ENCODE peak calls at places on chromosomes 7 and 10, in six cellular contexts. T is transverse colon, U is upper lobe of left lung, I is heart left ventricle, H is breast epithelium, K is body of pancreas. F is an unnamed sample.
A peak's percentile ranks its signal among the peaks of the same experiment; 100 is the strongest.

GRCh38 chr10:63128443-63128842 is 4.7 kb upstream of the NRBF2 start:
- DNase-seq in K (no peak), H (no peak), U (no peak), I (no peak), T (no peak), F (no peak)

GRCh38 chr7:25495342-25495855 is 267.1 kb upstream of the NPVF start:
- DNase-seq in K (peak; percentile 7), I (peak; percentile 28), H (no peak), U (no peak), T (no peak), F (no peak)

GRCh38 chr7:127844165-127844564 is 187.1 kb downstream of the LRRC4 start:
- DNase-seq in I (no peak), K (peak; percentile 17), H (no peak), U (no peak), T (no peak), F (no peak)

GRCh38 chr10:118668228-118668952 is 72.9 kb upstream of the PRLHR start:
- DNase-seq in H (no peak), K (no peak), I (no peak), T (no peak), U (no peak), F (no peak)

GRCh38 chr7:92953657-92954056 is 117.3 kb upstream of the CDK6 start:
- DNase-seq in H (no peak), K (no peak), I (no peak), T (no peak), U (no peak), F (no peak)

GRCh38 chr10:70296406-70296899 is 12.6 kb upstream of the NPFFR1 start:
- DNase-seq in T (peak; percentile 66), I (peak; percentile 95), K (peak; percentile 95), H (peak; percentile 73), U (peak; percentile 93), F (no peak)

GRCh38 chr7:124720195-124720594 is 45.4 kb downstream of the GPR37 start:
- DNase-seq in T (no peak), H (no peak), I (no peak), K (no peak), U (no peak), F (no peak)

GRCh38 chr10:28445511-28445910 is 87.4 kb upstream of the WAC start:
- DNase-seq in K (no peak), U (no peak), T (no peak), H (no peak), I (no peak), F (no peak)

GRCh38 chr7:86574006-86574405 is 69.7 kb upstream of the GRM3 start:
- DNase-seq in H (no peak), T (no peak), K (no peak), I (no peak), U (no peak), F (no peak)

GRCh38 chr7:73704640-73705550 is 14.6 kb downstream of the STX1A start:
- DNase-seq in K (no peak), U (peak; percentile 79), I (no peak), T (no peak), H (peak; percentile 37), F (no peak)

GRCh38 chr7:137001478-137001877 is 133.0 kb downstream of the CHRM2 start:
- DNase-seq in I (no peak), H (no peak), T (no peak), U (no peak), K (no peak), F (no peak)

GRCh38 chr10:70337201-70337651 is 45.2 kb downstream of the LRRC20 start:
- DNase-seq in I (no peak), T (peak; percentile 4), U (no peak), K (no peak), H (no peak), F (no peak)

DNA sequence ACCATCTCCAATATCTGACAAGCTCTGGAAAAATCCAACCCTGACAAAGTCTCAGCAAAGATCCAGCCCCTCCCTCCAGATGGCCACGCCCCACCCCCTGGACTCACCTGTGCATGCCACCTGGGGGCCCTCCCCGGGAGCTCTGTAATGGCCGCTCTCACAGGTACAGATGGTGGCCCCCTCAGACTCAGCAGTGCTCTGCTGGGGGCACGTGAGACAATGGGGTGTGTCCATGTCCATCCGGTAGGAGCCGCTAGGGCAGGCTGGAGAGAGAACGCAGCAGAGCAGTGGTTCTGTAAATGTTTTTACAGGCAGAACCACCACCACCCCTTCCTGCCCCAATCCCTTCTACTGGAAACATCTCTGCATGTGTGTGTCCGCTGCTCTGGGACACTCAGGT is 9.5 kb downstream of the EPHA1 start:
- DNase-seq in T (no peak), U (no peak), K (no peak), I (no peak), H (no peak), F (no peak)
- TF ChIP-seq CTCF in T (no peak), U (no peak), K (no peak), I (no peak), H (no peak), F (no peak)

GRCh38 chr10:22606164-22606614 is 108.2 kb downstream of the PIP4K2A start:
- DNase-seq in K (peak; percentile 20), T (peak; percentile 56), I (no peak), U (peak; percentile 76), H (no peak), F (no peak)

GRCh38 chr10:22603581-22603980 is 110.8 kb downstream of the PIP4K2A start:
- DNase-seq in K (no peak), H (no peak), T (no peak), U (no peak), I (no peak), F (no peak)

GRCh38 chr10:22605168-22605567 is 109.2 kb downstream of the PIP4K2A start:
- DNase-seq in K (no peak), T (no peak), U (no peak), I (no peak), H (no peak), F (no peak)

GRCh38 chr10:22607261-22607660 is 107.1 kb downstream of the PIP4K2A start:
- DNase-seq in I (no peak), K (no peak), H (no peak), U (peak; percentile 46), T (no peak), F (no peak)

GRCh38 chr10:22604314-22605091 is 109.9 kb downstream of the PIP4K2A start:
- DNase-seq in U (no peak), K (no peak), I (no peak), H (no peak), T (no peak), F (no peak)
- TF ChIP-seq CTCF in U (no peak), K (no peak), I (no peak), H (no peak), T (no peak), F (no peak)

GRCh38 chr7:50782376-50783208 is at the start of gene GRB10:
- DNase-seq in U (peak; percentile 47), K (peak; percentile 71), T (no peak), H (no peak), I (peak; percentile 50), F (peak; percentile 36)
- TF ChIP-seq CTCF in U (peak; percentile 25), K (peak; percentile 27), T (no peak), H (no peak), I (no peak), F (no peak)

GRCh38 chr7:30702200-30702599 is 19.9 kb upstream of the CRHR2 start:
- DNase-seq in U (no peak), T (no peak), I (no peak), K (no peak), H (no peak), F (no peak)
- TF ChIP-seq CTCF in U (no peak), T (no peak), I (no peak), K (no peak), H (no peak), F (no peak)

GRCh38 chr10:34677132-34677531 is 138.0 kb downstream of the PARD3 start:
- DNase-seq in H (no peak), U (no peak), K (no peak), I (no peak), T (no peak), F (no peak)

GRCh38 chr10:34681933-34682332 is 133.2 kb downstream of the PARD3 start:
- DNase-seq in U (no peak), I (no peak), K (no peak), T (no peak), H (no peak), F (no peak)

GRCh38 chr10:34679177-34679576 is 135.9 kb downstream of the PARD3 start:
- DNase-seq in H (no peak), U (no peak), T (no peak), I (no peak), K (no peak), F (no peak)

GRCh38 chr10:34674169-34674568 is 140.9 kb downstream of the PARD3 start:
- DNase-seq in T (no peak), H (no peak), K (no peak), I (no peak), U (no peak), F (no peak)

DNA sequence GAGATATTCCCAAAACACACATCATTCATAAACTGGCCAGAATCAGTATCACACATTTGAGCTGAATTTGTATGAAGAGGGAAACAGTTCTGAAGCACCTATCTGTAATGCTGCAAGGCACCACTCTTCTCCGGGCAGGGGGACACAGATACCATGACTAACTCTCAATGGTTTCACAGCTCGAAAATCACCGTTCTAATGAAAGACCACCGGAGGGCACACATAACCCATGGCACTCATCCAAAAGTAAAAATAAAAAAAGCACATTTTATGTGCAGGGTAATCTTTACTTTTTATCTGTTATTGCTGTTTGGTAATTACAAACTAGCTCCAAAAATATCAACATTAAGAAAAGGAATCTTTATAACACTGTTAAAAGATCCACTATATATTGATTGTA is 137.5 kb downstream of the PARD3 start:
- DNase-seq in I (no peak), U (no peak), H (no peak), T (no peak), K (no peak), F (no peak)
- TF ChIP-seq CTCF in I (no peak), U (no peak), H (no peak), T (no peak), K (no peak), F (no peak)

DNA sequence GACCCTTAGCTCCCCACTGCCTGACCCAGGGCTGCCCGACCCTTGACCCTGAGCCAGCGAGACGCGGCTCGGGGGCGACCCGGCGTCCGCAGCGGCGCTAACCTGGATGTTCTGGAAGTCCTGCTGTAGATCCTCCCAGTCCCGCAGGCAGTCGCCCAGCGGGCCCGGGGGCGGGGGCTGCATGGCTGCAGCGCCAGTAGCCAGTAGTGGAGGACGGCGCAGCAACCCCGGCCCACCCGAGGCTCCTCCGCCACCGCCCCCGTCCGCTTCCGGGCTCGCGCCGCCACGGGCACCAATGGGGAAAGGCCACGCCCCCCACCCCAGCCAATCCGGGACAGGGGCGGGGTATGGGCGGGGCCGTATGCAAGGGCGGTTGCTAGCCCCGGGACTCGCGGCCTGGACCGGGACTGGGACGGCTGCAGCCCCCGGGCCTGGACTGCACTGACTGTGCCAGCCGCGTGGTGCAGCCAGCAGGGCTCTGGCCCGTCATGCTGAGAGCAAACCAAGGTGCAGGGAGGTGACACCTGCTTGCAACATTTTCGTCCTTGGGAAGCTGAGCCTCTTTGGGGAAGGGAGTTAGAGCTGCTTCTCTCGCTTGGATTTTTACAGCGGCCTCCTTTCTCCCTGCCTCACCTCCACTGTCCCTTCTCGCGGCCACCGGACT is at the start of gene TMEM120A:
- DNase-seq in T (peak; percentile 98), K (peak; percentile 98), U (peak; percentile 96), H (peak; percentile 90), I (peak; percentile 98), F (peak; percentile 99)
- TF ChIP-seq CTCF in T (peak; percentile 28), K (peak; percentile 10), U (peak; percentile 35), H (peak; percentile 18), I (no peak), F (no peak)